ENCODE peak calls at places on chromosomes 7 and 10, in ten cellular contexts. O is memory B cell; F is activated T-cell treated with anti-CD3 and anti-CD28 coated beads, Interleukin-2, amount 50 U/mL, for 72 hours; J is amniotic stem cell; G is OCI-LY7; M is GM20000; T is ureter; Y is Jurkat, Clone E6-1; P is sciatic nerve; L is EH. K is an unnamed sample.

GRCh38 chr7:28411876-28412662 is at the start of gene CREB5:
- DNase-seq in O (no peak), F (no peak), J (no peak), G (peak), M (peak), T (no peak), Y (no peak), P (no peak), L (no peak), K (no peak)

GRCh38 chr10:96292971-96293909 is 11.0 kb upstream of the DNTT start:
- DNase-seq in O (no peak), F (peak), J (peak), G (peak), M (peak), T (no peak), Y (peak), P (no peak), L (peak), K (peak)

GRCh38 chr7:82194011-82194410 is 249.6 kb downstream of the CACNA2D1 start:
- DNase-seq in O (no peak), F (no peak), J (no peak), G (no peak), M (no peak), T (no peak), Y (no peak), P (no peak), L (peak), K (peak)

GRCh38 chr7:139950881-139951525 is 111.7 kb downstream of the PARP12 start:
- DNase-seq in O (no peak), F (no peak), J (no peak), G (no peak), M (no peak), T (no peak), Y (no peak), P (no peak), L (no peak), K (no peak)

GRCh38 chr10:45058992-45059561 is 58.4 kb downstream of the ZNF22 start:
- DNase-seq in O (no peak), F (no peak), J (no peak), G (no peak), M (no peak), T (no peak), Y (no peak), P (no peak), L (no peak), K (no peak)

GRCh38 chr10:70804424-70804814 is 11.3 kb upstream of the SGPL1 start:
- DNase-seq in O (no peak), F (no peak), J (no peak), G (no peak), M (no peak), T (no peak), Y (no peak), P (no peak), L (no peak), K (no peak)

GRCh38 chr10:57395921-57396320 is 871.8 kb downstream of the IPMK start:
- DNase-seq in O (no peak), F (no peak), J (no peak), G (no peak), M (no peak), T (no peak), Y (no peak), P (no peak), L (no peak), K (no peak)

GRCh38 chr7:84297606-84298005 is 103.0 kb upstream of the SEMA3A start:
- DNase-seq in O (no peak), F (no peak), J (no peak), G (no peak), M (no peak), T (no peak), Y (no peak), P (no peak), L (peak), K (no peak)

GRCh38 chr7:75756340-75757297 is 15.4 kb downstream of the CCL26 start:
- DNase-seq in O (no peak), F (no peak), J (no peak), G (peak), M (no peak), T (no peak), Y (no peak), P (no peak), L (peak), K (no peak)

GRCh38 chr7:64183126-64183742 is 23.8 kb upstream of the ZNF735 start:
- DNase-seq in O (no peak), F (peak), J (no peak), G (peak), M (no peak), T (no peak), Y (no peak), P (no peak), L (no peak), K (no peak)

GRCh38 chr10:35934637-35934995 is 292.5 kb upstream of the FZD8 start:
- DNase-seq in O (no peak), F (no peak), J (no peak), G (no peak), M (no peak), T (no peak), Y (no peak), P (no peak), L (no peak), K (no peak)

GRCh38 chr10:27644307-27644939 is 101.2 kb downstream of the MKX start:
- DNase-seq in O (no peak), F (no peak), J (no peak), G (no peak), M (no peak), T (no peak), Y (no peak), P (no peak), L (no peak), K (no peak)

GRCh38 chr7:139669106-139670061 is 108.4 kb downstream of the HIPK2 start:
- DNase-seq in O (no peak), F (no peak), J (no peak), G (no peak), M (no peak), T (no peak), Y (peak), P (no peak), L (no peak), K (no peak)

K was measured in non-pigmented ciliary epithelial cell.